ENCODE peak calls at places on chromosomes 4 and X, in seven cellular contexts. K is activated CD4-positive, alpha-beta T cell treated with anti-CD3 and anti-CD28 coated beads for 48 hours; H is head of caudate nucleus; S is esophagus squamous epithelium; Z is RWPE2; T is HCT116; F is AG09309. C is an unnamed sample.

GRCh38 chrX:47247999-47248320 is 15.2 kb downstream of the USP11 start:
- DNase-seq in S (no peak), H (no peak), Z (no peak), F (no peak), K (no peak), T (no peak), C (no peak)

GRCh38 chr4:23235613-23236390 is 543.1 kb downstream of the GBA3 start:
- DNase-seq in F (no peak), S (no peak), K (no peak), Z (no peak), T (no peak), H (no peak), C (no peak)

GRCh38 chrX:98071331-98071730 is 1187.6 kb downstream of the RPA4 start:
- DNase-seq in H (no peak), T (no peak), F (no peak), K (no peak), Z (no peak), S (no peak), C (no peak)

GRCh38 chr4:5050520-5050955 is 742 bp upstream of the STK32B start:
- DNase-seq in T (peak), K (peak), Z (peak), H (peak), F (peak), S (no peak), C (no peak)

GRCh38 chrX:130186645-130187044 is 14.9 kb downstream of the RAB33A start:
- DNase-seq in F (no peak), K (no peak), T (no peak), Z (no peak), S (no peak), H (no peak), C (no peak)

GRCh38 chr4:80388284-80388607 is 52.7 kb downstream of the CFAP299 start:
- DNase-seq in S (no peak), T (no peak), K (no peak), F (no peak), Z (no peak), H (no peak), C (no peak)

GRCh38 chr4:182975806-182976205 is 58.6 kb upstream of the DCTD start:
- DNase-seq in S (no peak), Z (no peak), H (no peak), T (peak), F (peak), K (peak), C (no peak)

GRCh38 chrX:47078129-47079043 is at the start of gene RGN:
- DNase-seq in Z (no peak), K (no peak), F (no peak), S (no peak), H (no peak), T (no peak), C (no peak)

GRCh38 chr4:26015133-26015651 is 101.2 kb downstream of the SMIM20 start:
- DNase-seq in T (no peak), Z (no peak), S (peak), K (no peak), H (peak), F (peak), C (peak)

GRCh38 chrX:47380268-47380667 is 9.9 kb downstream of the ZNF157 start:
- DNase-seq in S (no peak), Z (no peak), F (peak), T (no peak), K (peak), H (no peak), C (no peak)

GRCh38 chr4:123640271-123640670 is 243.7 kb downstream of the SPRY1 start:
- DNase-seq in F (no peak), Z (no peak), S (no peak), K (no peak), T (no peak), H (no peak), C (no peak)

GRCh38 chrX:155766321-155766720 is 114.8 kb upstream of the VAMP7 start:
- DNase-seq in F (no peak), K (no peak), H (no peak), S (no peak), T (no peak), Z (no peak), C (no peak)

GRCh38 chrX:48703642-48704481 is 7.3 kb downstream of the SUV39H1 start:
- DNase-seq in T (no peak), K (no peak), F (no peak), Z (peak), H (no peak), S (no peak), C (no peak)

GRCh38 chr4:72959411-72959810 is 110.1 kb downstream of the COX18 start:
- DNase-seq in Z (no peak), F (no peak), K (no peak), H (no peak), T (no peak), S (no peak), C (no peak)

GRCh38 chr4:87270144-87270543 is 49.7 kb upstream of the KLHL8 start:
- DNase-seq in Z (no peak), T (peak), H (no peak), S (no peak), F (peak), K (peak), C (no peak)

GRCh38 chr4:150235795-150236385 is 157.6 kb downstream of the DCLK2 start:
- DNase-seq in H (no peak), S (no peak), K (no peak), F (no peak), T (no peak), Z (no peak), C (no peak)

GRCh38 chrX:113297456-113297855 is 456.8 kb upstream of the AMOT start:
- DNase-seq in T (no peak), H (no peak), S (no peak), F (no peak), K (no peak), Z (no peak), C (no peak)

GRCh38 chr4:154164931-154165839 is 326.4 kb downstream of the DCHS2 start:
- DNase-seq in Z (peak), S (no peak), F (peak), H (no peak), K (peak), T (peak), C (no peak)

GRCh38 chr4:85720736-85721135 is 245.8 kb downstream of the ARHGAP24 start:
- DNase-seq in F (no peak), K (no peak), H (no peak), Z (no peak), S (no peak), T (no peak), C (no peak)

GRCh38 chr4:156941940-156942548 is 29.6 kb downstream of the PDGFC start:
- DNase-seq in Z (peak), H (no peak), T (no peak), F (peak), K (no peak), S (no peak), C (no peak)

GRCh38 chr4:56958111-56958517 is 19.3 kb downstream of the NOA1 start:
- DNase-seq in K (no peak), F (peak), Z (no peak), S (peak), T (no peak), H (peak), C (peak)

GRCh38 chr4:41795796-41796195 is 47.3 kb upstream of the PHOX2B start:
- DNase-seq in K (no peak), F (no peak), T (no peak), S (no peak), H (no peak), Z (no peak), C (no peak)

GRCh38 chr4:175590205-175590604 is 221.9 kb downstream of the GPM6A start:
- DNase-seq in K (no peak), F (no peak), T (no peak), Z (no peak), S (no peak), H (no peak), C (no peak)

GRCh38 chrX:134484039-134484438 is 24.1 kb downstream of the HPRT1 start:
- DNase-seq in H (no peak), Z (no peak), K (no peak), S (no peak), T (peak), F (no peak), C (no peak)

GRCh38 chr4:125268065-125268755 is 46.5 kb upstream of the FAT4 start:
- DNase-seq in Z (no peak), K (no peak), F (no peak), S (no peak), T (no peak), H (no peak), C (no peak)

GRCh38 chrX:25015486-25016360 is at the start of gene ARX:
- DNase-seq in H (peak), F (no peak), S (no peak), K (peak), T (peak), Z (peak), C (no peak)